ENCODE peak calls at places on chromosomes 6 and 20, in seven cellular contexts. B is mesendoderm; N is OCI-LY7; K is GM12865; U is CD8-positive, alpha-beta memory T cell; E is IMR-90; Q is skeletal muscle cell. G is an unnamed sample.

GRCh38 chr6:150004101-150004782 is 21.1 kb downstream of the RAET1L start:
- DNase-seq in B (no peak), U (peak), E (no peak), K (peak), Q (no peak), N (peak), G (no peak)

GRCh38 chr20:3410464-3410863 is 3.0 kb upstream of the DNAAF9 start:
- DNase-seq in K (no peak), N (no peak), B (no peak), Q (no peak), U (no peak), E (no peak), G (no peak)

GRCh38 chr6:79040083-79040482 is 38.0 kb downstream of the PHIP start:
- DNase-seq in Q (no peak), B (no peak), K (peak), E (peak), N (no peak), U (no peak), G (no peak)

GRCh38 chr20:59579404-59580207 is 24.7 kb upstream of the PHACTR3 start:
- DNase-seq in Q (no peak), K (no peak), E (no peak), B (no peak), U (no peak), N (no peak), G (no peak)

GRCh38 chr20:44642203-44643153 is 9.0 kb downstream of the ADA start:
- DNase-seq in E (peak), B (peak), N (peak), Q (peak), K (peak), U (peak), G (peak)

GRCh38 chr6:53492860-53493634 is 51.9 kb downstream of the GCLC start:
- DNase-seq in B (peak), N (peak), U (peak), E (peak), Q (no peak), K (peak), G (no peak)

GRCh38 chr6:140485740-140486467 is 1111.5 kb upstream of the CITED2 start:
- DNase-seq in N (no peak), K (peak), B (no peak), E (peak), Q (peak), U (no peak), G (peak)

GRCh38 chr6:122449084-122449483 is 22.5 kb downstream of the SERINC1 start:
- DNase-seq in K (no peak), U (no peak), N (no peak), E (no peak), B (no peak), Q (no peak), G (no peak)

GRCh38 chr6:46612645-46613044 is 40.0 kb downstream of the CYP39A1 start:
- DNase-seq in K (no peak), U (no peak), Q (no peak), B (no peak), E (no peak), N (no peak), G (no peak)

GRCh38 chr20:58213716-58214115 is 14.7 kb downstream of the ANKRD60 start:
- DNase-seq in B (no peak), Q (no peak), E (no peak), K (no peak), U (no peak), N (no peak), G (no peak)

GRCh38 chr6:30042914-30043313 is 18.2 kb upstream of the POLR1H start:
- DNase-seq in N (no peak), B (no peak), E (no peak), K (peak), U (no peak), Q (no peak), G (no peak)

GRCh38 chr6:79671605-79672266 is 40.6 kb downstream of the SH3BGRL2 start:
- DNase-seq in Q (no peak), E (peak), U (peak), K (peak), B (peak), N (peak), G (peak)

DNA sequence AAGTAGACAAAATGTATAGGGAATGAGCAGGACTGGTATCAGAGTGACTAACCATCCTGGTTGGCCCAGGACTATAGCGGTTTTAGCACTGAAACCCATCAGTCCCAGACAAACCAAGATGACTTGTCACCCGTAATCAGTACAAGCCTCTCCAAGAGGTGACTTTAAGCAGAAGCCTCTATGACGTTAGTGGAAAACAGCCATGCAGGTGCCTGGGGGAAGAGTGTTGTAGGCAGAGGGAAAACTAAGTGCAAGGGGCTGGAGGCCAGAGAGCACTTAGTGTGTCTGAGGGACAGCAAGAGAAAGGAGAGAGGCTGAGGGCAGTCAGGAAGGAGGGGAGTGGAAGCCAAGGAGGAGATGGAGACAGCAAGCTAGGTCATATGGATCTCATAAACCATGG is 2.1 kb downstream of the SGK2 start:
- DNase-seq in N (no peak), E (no peak), B (no peak), K (no peak), Q (no peak), U (no peak), G (no peak)
- H3K4me3 ChIP-seq in N (no peak), E (no peak), B (no peak), K (no peak), Q (no peak), U (no peak), G (no peak)

GRCh38 chr6:135667694-135668455 is 170.3 kb upstream of the AHI1 start:
- DNase-seq in N (no peak), B (peak), K (no peak), Q (no peak), E (peak), U (no peak), G (no peak)
- H3K4me3 ChIP-seq in N (no peak), B (no peak), K (no peak), Q (no peak), E (no peak), U (no peak), G (no peak)

GRCh38 chr20:35738410-35739179 is 3.5 kb downstream of the RBM39 start:
- DNase-seq in U (no peak), K (no peak), E (no peak), Q (no peak), B (no peak), N (no peak), G (no peak)
- H3K4me3 ChIP-seq in U (peak), K (no peak), E (no peak), Q (no peak), B (no peak), N (peak), G (no peak)

GRCh38 chr6:108655840-108656650 is 95.3 kb downstream of the FOXO3 start:
- DNase-seq in K (no peak), Q (peak), E (peak), B (no peak), N (no peak), U (no peak), G (no peak)
- H3K4me3 ChIP-seq in K (no peak), Q (peak), E (no peak), B (no peak), N (no peak), U (no peak), G (peak)

GRCh38 chr6:137705166-137706064 is 161.6 kb upstream of the TNFAIP3 start:
- DNase-seq in Q (no peak), N (peak), K (peak), U (peak), E (peak), B (peak), G (peak)
- H3K4me3 ChIP-seq in Q (no peak), N (no peak), K (no peak), U (no peak), E (no peak), B (no peak), G (no peak)

DNA sequence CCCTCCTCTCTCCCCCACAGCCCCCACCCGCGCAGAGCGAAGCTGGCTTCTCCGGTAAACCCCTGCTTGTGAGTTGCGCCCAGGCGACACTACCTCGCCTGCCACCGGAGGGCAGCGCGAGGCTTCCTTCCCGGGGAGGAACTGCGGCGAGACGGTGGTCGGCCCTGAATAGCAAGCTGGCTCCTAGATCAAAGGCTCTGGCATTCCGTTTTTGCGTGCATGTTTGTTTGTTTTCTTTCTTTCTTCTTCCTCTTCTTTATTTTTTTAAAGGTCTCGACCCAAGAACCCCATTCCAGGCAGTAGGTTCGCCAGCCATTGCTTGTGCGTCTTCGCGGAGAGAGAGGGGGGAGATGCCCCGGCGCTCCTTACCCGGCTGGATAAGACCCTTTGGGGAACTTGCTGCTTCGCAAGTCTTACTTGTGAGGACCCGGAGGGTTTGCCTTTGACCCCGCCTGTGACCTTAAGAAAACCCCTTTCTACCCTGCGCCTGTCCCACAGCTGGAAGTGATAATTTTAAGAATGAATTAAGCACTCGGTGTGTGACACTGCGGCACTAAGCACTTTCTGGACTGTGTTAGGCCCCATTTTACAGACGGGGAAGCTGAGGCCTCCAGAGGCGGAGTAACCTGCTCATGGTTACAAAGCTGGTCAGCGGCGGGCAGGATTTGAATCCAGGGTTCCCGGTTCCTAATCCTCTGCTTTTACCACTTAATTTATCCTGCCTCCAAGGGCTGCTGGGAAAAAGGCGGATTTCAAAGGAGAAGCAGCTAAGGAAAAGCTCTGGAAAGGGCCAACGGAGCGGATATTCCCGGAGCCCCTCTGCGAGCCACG is 92.6 kb upstream of the SIRPA start:
- DNase-seq in Q (no peak), B (peak), E (peak), K (peak), U (peak), N (peak), G (no peak)
- H3K4me3 ChIP-seq in Q (peak), B (peak), E (peak), K (peak), U (no peak), N (no peak), G (peak)

GRCh38 chr20:5770240-5770986 is 20.2 kb downstream of the SHLD1 start:
- DNase-seq in N (peak), U (no peak), E (peak), Q (no peak), B (no peak), K (peak), G (no peak)
- H3K4me3 ChIP-seq in N (peak), U (no peak), E (no peak), Q (no peak), B (no peak), K (no peak), G (no peak)

DNA sequence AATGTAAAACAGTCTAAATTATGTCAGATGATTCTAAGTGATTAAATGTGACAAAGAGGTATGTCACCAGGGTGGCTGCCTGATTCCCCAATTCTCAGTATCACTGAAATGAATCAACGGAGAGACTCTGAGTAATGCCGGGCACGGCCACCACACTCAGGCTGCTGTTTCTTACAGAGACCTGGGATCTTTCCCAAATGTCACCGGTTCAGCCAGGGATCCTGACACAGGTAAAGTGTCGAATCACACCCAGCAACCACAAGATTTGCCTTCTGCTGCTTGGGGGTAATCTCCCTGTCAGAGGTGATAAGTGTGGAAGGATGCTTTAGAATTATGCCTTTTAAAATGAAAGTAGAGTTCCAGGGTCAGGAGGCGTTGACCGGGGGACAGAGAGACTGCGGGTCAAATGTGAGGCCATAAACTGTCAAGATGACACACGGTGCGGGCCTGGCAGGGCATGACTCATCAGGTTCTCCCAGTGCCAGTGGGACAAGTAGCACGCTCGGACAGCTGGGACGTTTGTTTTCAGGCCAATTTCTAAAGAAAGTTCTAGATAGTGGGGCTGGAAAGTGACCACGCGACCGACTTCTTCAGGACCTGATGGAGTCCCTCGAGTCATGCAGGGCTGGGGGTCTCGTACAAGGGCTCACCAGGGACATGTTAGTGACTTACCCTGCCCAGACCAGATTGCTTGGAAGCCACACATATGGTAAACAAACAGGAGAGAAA is 48.9 kb downstream of the PRDM1 start:
- DNase-seq in U (no peak), N (no peak), K (no peak), Q (no peak), E (no peak), B (no peak), G (no peak)
- H3K4me3 ChIP-seq in U (no peak), N (no peak), K (no peak), Q (no peak), E (no peak), B (no peak), G (no peak)

DNA sequence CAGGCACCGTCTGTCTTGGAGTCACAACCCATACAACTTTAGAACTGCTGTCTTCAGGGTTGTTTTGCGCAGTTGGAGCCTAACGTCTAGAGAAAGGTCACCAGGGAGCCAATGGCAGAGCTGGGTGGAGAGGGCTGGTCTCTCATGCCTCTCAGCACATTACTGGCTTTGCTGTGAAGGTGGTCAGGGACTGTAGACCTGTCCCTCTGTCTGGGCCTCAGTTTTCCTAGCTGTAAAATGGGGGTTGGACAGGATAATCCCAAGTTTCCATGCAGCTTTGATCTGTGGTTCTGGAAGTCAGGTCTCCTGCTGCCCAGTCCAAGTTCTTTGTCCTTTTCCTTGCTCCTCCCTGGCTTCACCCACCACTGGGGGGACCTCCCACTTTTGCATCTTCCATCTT is 52.2 kb upstream of the EPB41L1 start:
- DNase-seq in N (no peak), E (no peak), U (no peak), B (no peak), Q (no peak), K (no peak), G (no peak)
- H3K4me3 ChIP-seq in N (no peak), E (no peak), U (no peak), B (no peak), Q (no peak), K (no peak), G (no peak)